ENCODE peak calls at places on chromosome 21, in eight cellular contexts. B, G, L, X, D, T, V and J are unnamed samples.

GRCh38 chr21:45502006-45502345 is 40.3 kb downstream of the SLC19A1 start:
- DNase-seq in L (peak), X (no peak), D (no peak), T (peak), V (peak), B (no peak), G (no peak), J (no peak)

GRCh38 chr21:42315296-42315891 is at the start of gene TFF3:
- DNase-seq in V (no peak), D (no peak), B (no peak), T (no peak), L (no peak), X (no peak), G (no peak), J (no peak)

GRCh38 chr21:46097826-46098286 is at the start of gene COL6A2:
- DNase-seq in L (peak), X (no peak), G (no peak), D (no peak), B (no peak), T (peak), V (peak), J (no peak)

GRCh38 chr21:25507522-25507921 is 99.8 kb downstream of the MRPL39 start:
- DNase-seq in G (no peak), L (no peak), V (no peak), X (no peak), T (no peak), B (no peak), D (no peak), J (no peak)

GRCh38 chr21:41410361-41410760 is 15.7 kb upstream of the MX1 start:
- DNase-seq in L (no peak), X (no peak), G (no peak), D (no peak), T (no peak), B (no peak), V (no peak), J (no peak)

GRCh38 chr21:39373634-39374033 is 24.7 kb upstream of the HMGN1 start:
- DNase-seq in V (no peak), D (no peak), B (no peak), G (no peak), X (no peak), T (no peak), L (no peak), J (no peak)

GRCh38 chr21:33971492-33972013 is 55.9 kb upstream of the ATP5PO start:
- DNase-seq in X (no peak), V (no peak), L (no peak), T (no peak), B (no peak), D (no peak), G (no peak), J (no peak)

GRCh38 chr21:43308101-43308500 is 118.8 kb downstream of the SIK1 start:
- DNase-seq in B (no peak), G (no peak), X (no peak), D (no peak), L (peak), V (no peak), T (peak), J (no peak)

GRCh38 chr21:46557469-46557868 is 47.4 kb downstream of the S100B start:
- DNase-seq in L (no peak), X (no peak), G (no peak), T (no peak), V (no peak), D (no peak), B (no peak), J (no peak)

GRCh38 chr21:34593423-34593822 is 21.5 kb downstream of the RCAN1 start:
- DNase-seq in X (no peak), T (no peak), L (no peak), G (no peak), B (peak), V (no peak), D (no peak), J (no peak)

GRCh38 chr21:32565856-32566465 is 19.4 kb downstream of the TCP10L start:
- DNase-seq in G (no peak), B (no peak), V (no peak), L (no peak), X (no peak), T (no peak), D (no peak), J (no peak)

GRCh38 chr21:43717166-43717853 is 1.6 kb upstream of the PDXK start:
- DNase-seq in B (no peak), G (no peak), T (no peak), L (no peak), V (no peak), D (no peak), X (no peak), J (no peak)

GRCh38 chr21:42107177-42107880 is 36.2 kb downstream of the UMODL1 start:
- DNase-seq in X (no peak), B (no peak), G (no peak), L (peak), D (no peak), T (no peak), V (no peak), J (no peak)

GRCh38 chr21:41366522-41367151 is 4.8 kb downstream of the MX2 start:
- DNase-seq in V (no peak), G (no peak), B (no peak), L (no peak), T (no peak), X (no peak), D (no peak), J (no peak)

GRCh38 chr21:35206141-35207125 is 157.3 kb upstream of the RUNX1 start:
- DNase-seq in V (no peak), G (no peak), B (no peak), D (no peak), L (no peak), T (no peak), X (no peak), J (no peak)

GRCh38 chr21:17679002-17679600 is 66.4 kb upstream of the BTG3 start:
- DNase-seq in T (no peak), B (peak), V (no peak), X (peak), L (no peak), G (no peak), D (no peak), J (peak)

GRCh38 chr21:24594082-24594481 is 1013.2 kb downstream of the MRPL39 start:
- DNase-seq in T (no peak), V (no peak), X (no peak), B (no peak), D (no peak), G (no peak), L (no peak), J (no peak)

GRCh38 chr21:16195476-16195875 is 465.7 kb downstream of the USP25 start:
- DNase-seq in D (peak), B (no peak), V (no peak), G (no peak), T (no peak), X (peak), L (no peak), J (no peak)

GRCh38 chr21:25501996-25502665 is 105.2 kb downstream of the MRPL39 start:
- DNase-seq in G (no peak), B (no peak), T (no peak), D (peak), X (no peak), L (no peak), V (no peak), J (no peak)

GRCh38 chr21:45351526-45352275 is 53.3 kb upstream of the COL18A1 start:
- DNase-seq in V (no peak), D (no peak), X (no peak), G (no peak), B (no peak), T (peak), L (peak), J (no peak)